ENCODE peak calls at places on chromosomes 1 and 21, in seven cellular contexts. F, J, E, U, H, Y and Q are unnamed samples.

GRCh38 chr1:55007626-55008025 is 8.9 kb downstream of the BSND start:
- DNase-seq in F (no peak), J (no peak), E (no peak), U (no peak), H (peak; percentile 74), Y (no peak), Q (no peak)

GRCh38 chr1:51298322-51298705 is 32.0 kb downstream of the TTC39A start:
- DNase-seq in F (no peak), J (no peak), E (no peak), U (no peak), H (no peak), Y (no peak), Q (no peak)

GRCh38 chr1:90434460-90434859 is 282.6 kb downstream of the BARHL2 start:
- DNase-seq in F (no peak), J (no peak), E (no peak), U (no peak), H (peak; percentile 19), Y (no peak), Q (no peak)

GRCh38 chr1:101064697-101065096 is 39.1 kb upstream of the DPH5 start:
- DNase-seq in F (no peak), J (no peak), E (no peak), U (no peak), H (no peak), Y (no peak), Q (no peak)

GRCh38 chr1:7401814-7402547 is 369.1 kb upstream of the VAMP3 start:
- DNase-seq in F (peak; percentile 40), J (no peak), E (no peak), U (no peak), H (peak; percentile 95), Y (no peak), Q (no peak)

GRCh38 chr1:42820813-42821212 is 3.6 kb upstream of the SVBP start:
- DNase-seq in F (no peak), J (no peak), E (no peak), U (no peak), H (no peak), Y (no peak), Q (no peak)

GRCh38 chr21:45366931-45367401 is 38.0 kb upstream of the COL18A1 start:
- DNase-seq in F (no peak), J (peak; percentile 91), E (no peak), U (peak; percentile 72), H (peak; percentile 90), Y (peak; percentile 77), Q (peak; percentile 90)

GRCh38 chr1:53949023-53949611 is 3.0 kb downstream of the LRRC42 start:
- DNase-seq in F (no peak), J (no peak), E (no peak), U (no peak), H (peak; percentile 72), Y (no peak), Q (no peak)

GRCh38 chr1:71587961-71588360 is 507.1 kb upstream of the ZRANB2 start:
- DNase-seq in F (no peak), J (no peak), E (no peak), U (no peak), H (peak; percentile 47), Y (no peak), Q (no peak)

GRCh38 chr1:23108918-23109533 is 59.6 kb downstream of the LUZP1 start:
- DNase-seq in F (no peak), J (no peak), E (no peak), U (no peak), H (peak; percentile 46), Y (no peak), Q (no peak)

GRCh38 chr1:47537966-47538365 is 100.1 kb downstream of the FOXD2 start:
- DNase-seq in F (no peak), J (no peak), E (no peak), U (no peak), H (no peak), Y (no peak), Q (no peak)

GRCh38 chr1:53982034-53982761 is 35.8 kb downstream of the LDLRAD1 start:
- DNase-seq in F (peak; percentile 67), J (no peak), E (peak; percentile 48), U (peak; percentile 32), H (peak; percentile 9), Y (no peak), Q (peak; percentile 79)

GRCh38 chr1:41097105-41097504 is 75.6 kb upstream of the SLFNL1 start:
- DNase-seq in F (no peak), J (no peak), E (no peak), U (no peak), H (no peak), Y (no peak), Q (no peak)

GRCh38 chr1:29454616-29455380 is 218.5 kb downstream of the PTPRU start:
- DNase-seq in F (no peak), J (no peak), E (no peak), U (no peak), H (no peak), Y (peak; percentile 12), Q (no peak)

GRCh38 chr1:183600136-183600535 is 9.9 kb upstream of the NCF2 start:
- DNase-seq in F (no peak), J (no peak), E (no peak), U (no peak), H (peak; percentile 49), Y (peak; percentile 83), Q (no peak)

GRCh38 chr1:192530254-192530653 is 45.3 kb upstream of the RGS1 start:
- DNase-seq in F (no peak), J (no peak), E (no peak), U (no peak), H (peak; percentile 8), Y (no peak), Q (no peak)

GRCh38 chr1:232629250-232630046 is 485 bp downstream of the SIPA1L2 start:
- DNase-seq in F (peak; percentile 75), J (peak; percentile 72), E (peak; percentile 71), U (peak; percentile 35), H (peak; percentile 37), Y (peak; percentile 38), Q (peak; percentile 85)

GRCh38 chr1:232868793-232869491 is 63.7 kb downstream of the MAP10 start:
- DNase-seq in F (peak; percentile 76), J (no peak), E (no peak), U (no peak), H (peak; percentile 97), Y (peak; percentile 54), Q (peak; percentile 81)

DNA sequence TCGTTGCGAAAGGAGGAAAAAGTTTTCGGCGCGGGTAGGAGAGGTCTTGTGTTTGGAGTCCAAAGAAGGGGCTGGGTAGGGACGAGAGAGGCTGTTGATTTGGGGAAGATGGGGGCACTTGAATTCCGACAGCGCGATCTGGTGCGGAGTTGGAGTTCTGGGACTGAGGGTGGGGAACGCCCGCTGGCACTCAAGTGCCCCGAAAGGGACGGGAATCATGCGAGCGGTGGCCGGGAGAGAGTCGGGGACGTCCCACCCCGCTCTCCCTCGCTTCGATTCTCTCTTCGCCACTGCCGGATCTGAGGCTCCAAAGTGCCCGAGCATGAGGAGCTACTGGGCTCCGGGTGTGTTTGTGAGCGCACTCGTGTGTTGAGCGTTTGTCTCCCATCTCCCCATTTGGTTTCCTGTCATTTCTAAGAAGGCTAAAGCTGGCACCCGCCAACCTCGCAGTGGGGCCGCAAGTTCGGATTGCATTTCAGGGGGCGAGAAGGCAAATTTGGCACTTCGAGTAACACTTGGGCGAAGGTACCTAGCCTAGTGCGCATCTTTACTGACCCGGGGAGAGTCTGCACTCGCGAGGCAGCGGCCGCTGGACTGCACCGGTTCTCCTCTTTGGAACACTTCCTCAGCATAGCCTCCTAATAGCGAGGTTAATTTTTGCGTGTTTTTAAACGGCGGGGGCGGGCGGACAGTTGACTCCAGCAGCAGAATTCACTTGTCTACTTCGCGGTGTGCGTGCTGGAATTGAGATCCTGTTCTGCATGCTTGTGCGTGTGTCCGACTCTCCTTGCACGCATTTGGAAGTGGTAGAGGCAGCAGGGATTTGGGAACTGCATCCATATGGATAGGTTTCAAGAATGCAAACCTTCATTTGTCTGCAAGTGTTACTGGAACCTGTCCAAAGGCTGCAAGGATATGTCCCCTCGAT is 1.2 kb downstream of the CHRM3 start:
- DNase-seq in F (no peak), J (no peak), E (peak; percentile 46), U (no peak), H (peak; percentile 33), Y (no peak), Q (peak; percentile 50)
- H3K4me3 ChIP-seq in F (peak overlapping the region; percentile 49), J (peak overlapping the region; percentile 91), E (peak overlapping the region; percentile 63), U (peak overlapping the region; percentile 59), H (peak overlapping the region; percentile 76), Y (peak overlapping the region; percentile 43), Q (peak overlapping the region; percentile 57)

DNA sequence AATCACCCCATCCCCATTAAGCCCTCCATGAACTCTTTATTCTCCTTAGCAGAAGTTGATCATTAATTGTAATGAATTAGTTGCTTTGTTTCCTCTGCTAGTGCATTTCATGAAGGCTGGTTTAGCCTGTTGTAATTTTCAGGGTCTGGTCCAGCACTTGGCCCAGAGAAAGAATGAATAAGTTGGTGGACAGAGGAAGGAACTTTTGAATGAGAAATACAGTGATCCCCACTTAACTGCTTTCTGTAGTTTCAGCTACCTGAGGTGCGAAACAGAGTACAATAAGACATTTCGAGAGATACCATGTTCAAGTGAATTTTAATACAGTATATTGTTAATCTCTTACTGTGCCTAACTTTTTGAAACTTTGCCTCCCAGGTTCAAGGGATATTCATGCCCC is 1.8 kb downstream of the SOAT1 start:
- DNase-seq in F (no peak), J (no peak), E (no peak), U (no peak), H (no peak), Y (no peak), Q (no peak)
- H3K4me3 ChIP-seq in F (no peak overlapping the region), J (no peak overlapping the region), E (peak overlapping the region; percentile 67), U (peak overlapping the region; percentile 83), H (peak overlapping the region; percentile 85), Y (no peak overlapping the region), Q (peak overlapping the region; percentile 89)

GRCh38 chr1:205355054-205355453 is 1.7 kb downstream of the KLHDC8A start:
- DNase-seq in F (no peak), J (no peak), E (peak; percentile 87), U (no peak), H (peak; percentile 87), Y (no peak), Q (no peak)
- H3K4me3 ChIP-seq in F (no peak overlapping the region), J (no peak overlapping the region), E (no peak overlapping the region), U (no peak overlapping the region), H (no peak overlapping the region), Y (no peak overlapping the region), Q (no peak overlapping the region)

GRCh38 chr21:42337830-42338729 is 12.7 kb downstream of the TFF2 start:
- DNase-seq in F (peak; percentile 76), J (peak; percentile 75), E (peak; percentile 86), U (peak; percentile 50), H (peak; percentile 95), Y (peak; percentile 58), Q (peak; percentile 90)
- H3K4me3 ChIP-seq in F (no peak overlapping the region), J (no peak overlapping the region), E (no peak overlapping the region), U (no peak overlapping the region), H (peak overlapping the region; percentile 41), Y (no peak overlapping the region), Q (no peak overlapping the region)

GRCh38 chr1:50027794-50028193 is 4.0 kb upstream of the AGBL4 start:
- DNase-seq in F (no peak), J (no peak), E (no peak), U (no peak), H (no peak), Y (no peak), Q (no peak)
- H3K4me3 ChIP-seq in F (no peak overlapping the region), J (no peak overlapping the region), E (no peak overlapping the region), U (no peak overlapping the region), H (no peak overlapping the region), Y (no peak overlapping the region), Q (no peak overlapping the region)